ENCODE peak calls at places on chromosomes 3 and 15, in five cellular contexts. S, K, U, V and F are unnamed samples.

GRCh38 chr3:117165611-117166051 is 456.1 kb downstream of the TUSC7 start:
- DNase-seq in S (no peak), K (no peak), U (no peak), V (peak; percentile 81), F (peak; percentile 17)

GRCh38 chr3:115834068-115834467 is 210.8 kb downstream of the GAP43 start:
- DNase-seq in S (no peak), K (peak; percentile 79), U (no peak), V (no peak), F (no peak)

GRCh38 chr15:63830113-63830512 is 3.6 kb downstream of the HERC1 start:
- DNase-seq in S (no peak), K (no peak), U (no peak), V (no peak), F (no peak)

GRCh38 chr3:101072299-101072698 is 79.1 kb upstream of the ABI3BP start:
- DNase-seq in S (no peak), K (peak; percentile 82), U (no peak), V (no peak), F (no peak)

GRCh38 chr3:158809642-158810041 is 7.8 kb downstream of the MFSD1 start:
- DNase-seq in S (no peak), K (peak; percentile 29), U (no peak), V (no peak), F (no peak)

GRCh38 chr3:72587282-72587681 is 261.0 kb downstream of the SHQ1 start:
- DNase-seq in S (no peak), K (no peak), U (no peak), V (no peak), F (no peak)

GRCh38 chr3:115186351-115187148 is 39.5 kb upstream of the ZBTB20 start:
- DNase-seq in S (no peak), K (no peak), U (no peak), V (no peak), F (no peak)

GRCh38 chr3:134846084-134846483 is 51.0 kb downstream of the EPHB1 start:
- DNase-seq in S (no peak), K (no peak), U (no peak), V (no peak), F (no peak)

DNA sequence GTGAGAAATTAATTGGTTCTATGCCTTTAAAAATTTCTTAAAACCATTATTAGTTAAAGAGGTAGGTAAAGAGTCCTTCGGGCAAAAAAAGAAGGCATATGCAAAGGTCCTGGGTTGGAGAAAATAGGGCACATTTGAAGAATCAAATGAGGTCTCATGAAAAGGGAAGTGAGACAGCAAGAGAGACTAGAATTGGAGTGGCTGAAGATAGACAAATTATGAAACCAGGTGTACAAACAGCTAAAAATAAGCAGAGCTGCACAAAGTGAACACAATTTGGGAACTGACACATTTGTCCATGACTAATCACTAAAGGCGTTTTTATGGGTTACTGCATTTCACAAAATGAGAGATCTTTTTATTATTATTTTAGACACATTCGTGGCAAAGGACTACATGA is 581.2 kb downstream of the PYDC2 start:
- DNase-seq in S (no peak), K (no peak), U (no peak), V (no peak), F (no peak)
- H3K4me3 ChIP-seq in S (no peak overlapping the region), K (no peak overlapping the region), U (no peak overlapping the region), V (no peak overlapping the region), F (no peak overlapping the region)

GRCh38 chr3:136332776-136333175 is 82.6 kb downstream of the PCCB start:
- DNase-seq in S (no peak), K (no peak), U (no peak), V (no peak), F (no peak)
- H3K36me3 ChIP-seq in S (no peaks in the 10 kb centered on the region), K (peaks cover 1% of the 10 kb centered on the region), U (peaks cover 11% of the 10 kb centered on the region), V (no peaks in the 10 kb centered on the region), F (peaks cover 6% of the 10 kb centered on the region)

GRCh38 chr15:67884514-67885225 is 44.8 kb upstream of the RNU6-1 start:
- DNase-seq in S (peak; percentile 84), K (peak; percentile 76), U (peak; percentile 78), V (peak; percentile 90), F (peak; percentile 89)
- H3K27me3 ChIP-seq in S (peaks cover 5% of the 10 kb centered on the region), K (no peaks in the 10 kb centered on the region), U (no peaks in the 10 kb centered on the region), V (peaks cover 8% of the 10 kb centered on the region), F (peaks cover 4% of the 10 kb centered on the region)

GRCh38 chr15:45184562-45185041 is 3.2 kb downstream of the SHF start:
- DNase-seq in S (peak; percentile 72), K (no peak), U (peak; percentile 51), V (no peak), F (peak; percentile 19)

GRCh38 chr15:45186771-45187577 is 792 bp downstream of the SHF start:
- DNase-seq in S (peak; percentile 85), K (no peak), U (no peak), V (peak; percentile 81), F (peak; percentile 78)

GRCh38 chr15:45185069-45185779 is 2.5 kb downstream of the SHF start:
- DNase-seq in S (no peak), K (no peak), U (no peak), V (no peak), F (peak; percentile 20)

GRCh38 chr15:45187578-45187893 is 230 bp downstream of the SHF start:
- DNase-seq in S (no peak), K (no peak), U (no peak), V (no peak), F (no peak)

GRCh38 chr15:45185903-45186770 is 1.6 kb downstream of the SHF start:
- DNase-seq in S (peak; percentile 33), K (no peak), U (no peak), V (no peak), F (peak; percentile 52)
- H3K4me3 ChIP-seq in S (peak overlapping the region; percentile 84), K (no peak overlapping the region), U (peak overlapping the region; percentile 99), V (peak overlapping the region; percentile 66), F (peak overlapping the region; percentile 72)

GRCh38 chr3:53028641-53029040 is 17.2 kb downstream of the SFMBT1 start:
- DNase-seq in S (no peak), K (no peak), U (no peak), V (no peak), F (no peak)

GRCh38 chr3:53030864-53031445 is 14.9 kb downstream of the SFMBT1 start:
- DNase-seq in S (no peak), K (peak; percentile 33), U (no peak), V (no peak), F (peak; percentile 64)

GRCh38 chr3:53027254-53027844 is 18.5 kb downstream of the SFMBT1 start:
- DNase-seq in S (no peak), K (no peak), U (no peak), V (no peak), F (no peak)

GRCh38 chr3:53036063-53036619 is 9.7 kb downstream of the SFMBT1 start:
- DNase-seq in S (no peak), K (no peak), U (no peak), V (no peak), F (no peak)

GRCh38 chr3:53032609-53033008 is 13.3 kb downstream of the SFMBT1 start:
- DNase-seq in S (no peak), K (no peak), U (no peak), V (no peak), F (no peak)
- H3K36me3 ChIP-seq in S (no peaks in the 10 kb centered on the region), K (no peaks in the 10 kb centered on the region), U (no peaks in the 10 kb centered on the region), V (no peaks in the 10 kb centered on the region), F (no peaks in the 10 kb centered on the region)

GRCh38 chr3:184275302-184275701 is 520 bp upstream of the ECE2 start:
- DNase-seq in S (no peak), K (no peak), U (no peak), V (no peak), F (no peak)
- H3K27me3 ChIP-seq in S (peaks cover 15% of the 10 kb centered on the region), K (peaks cover 20% of the 10 kb centered on the region), U (no peaks in the 10 kb centered on the region), V (peaks cover 54% of the 10 kb centered on the region), F (peaks cover 32% of the 10 kb centered on the region)

DNA sequence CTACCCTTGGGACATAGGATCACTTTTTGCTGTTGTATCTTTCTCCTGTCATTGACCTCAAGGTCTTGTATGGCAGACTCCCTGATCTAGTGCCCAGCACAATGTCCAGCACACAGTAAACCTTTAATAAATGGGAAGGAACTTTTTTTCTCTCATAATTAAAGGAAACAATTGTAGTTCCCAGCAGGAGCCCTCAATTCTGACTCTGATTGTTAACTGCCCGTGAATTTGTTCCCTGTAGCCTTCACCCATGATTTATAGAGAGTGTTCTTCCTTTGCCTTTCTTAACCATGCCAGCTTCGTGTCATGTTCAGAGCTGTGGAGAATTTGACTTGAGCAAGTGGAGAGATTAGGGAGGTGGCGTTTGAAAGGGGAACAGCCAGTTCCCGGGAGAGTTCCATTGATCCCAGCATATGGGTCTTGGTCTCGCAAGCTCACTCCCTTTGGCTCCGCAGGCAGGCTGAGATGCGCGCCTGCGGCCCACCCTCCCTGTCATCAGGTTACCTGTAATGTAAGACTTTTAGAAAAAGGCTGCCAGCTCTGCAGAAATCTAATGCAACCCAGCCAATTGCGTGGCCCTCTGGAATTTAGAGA is 182.6 kb downstream of the TP63 start:
- DNase-seq in S (no peak), K (no peak), U (no peak), V (peak; percentile 17), F (no peak)
- H3K4me3 ChIP-seq in S (no peak overlapping the region), K (no peak overlapping the region), U (no peak overlapping the region), V (no peak overlapping the region), F (no peak overlapping the region)

DNA sequence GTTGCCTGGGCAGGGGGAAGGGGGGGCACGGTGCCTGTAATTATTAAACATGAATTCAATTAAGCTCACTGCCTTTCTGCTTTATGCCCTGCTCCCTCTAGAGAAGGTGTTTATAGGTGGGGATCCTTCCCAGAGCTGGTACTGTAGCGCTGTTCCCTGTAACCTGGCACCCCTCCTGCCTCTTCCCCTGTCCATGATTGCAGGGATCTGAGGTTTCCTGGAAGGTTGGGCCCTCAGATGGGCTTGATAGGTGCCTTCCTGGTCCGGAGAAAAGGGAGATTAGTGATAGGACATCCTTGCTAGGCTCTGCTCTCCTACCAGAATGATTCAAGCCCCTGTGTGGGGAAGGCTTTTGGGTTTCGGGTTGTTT is 2.1 kb upstream of the FAM131A start:
- DNase-seq in S (no peak), K (no peak), U (no peak), V (no peak), F (no peak)
- H3K36me3 ChIP-seq in S (peaks cover 3% of the 10 kb centered on the region), K (peaks cover 20% of the 10 kb centered on the region), U (peaks cover 53% of the 10 kb centered on the region), V (no peaks in the 10 kb centered on the region), F (peaks cover 35% of the 10 kb centered on the region)

DNA sequence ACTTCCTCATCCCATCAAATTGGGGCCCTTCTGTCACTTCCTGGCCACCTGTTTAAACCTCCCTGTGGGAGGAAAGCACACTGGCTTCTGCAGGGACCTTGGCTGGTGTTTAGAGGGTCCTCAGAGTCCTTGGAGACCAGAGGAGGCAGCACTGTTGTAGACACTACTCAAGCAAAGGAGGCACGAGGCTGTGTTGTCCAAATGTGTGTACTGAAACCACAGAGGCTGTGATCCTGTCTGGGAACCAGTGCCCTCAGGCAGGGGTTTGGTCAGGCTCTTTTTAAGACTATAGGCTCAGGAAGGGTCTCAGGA is 12.4 kb upstream of the SEC13 start:
- DNase-seq in S (no peak), K (no peak), U (no peak), V (no peak), F (no peak)
- H3K27me3 ChIP-seq in S (no peaks in the 10 kb centered on the region), K (peaks cover 22% of the 10 kb centered on the region), U (no peaks in the 10 kb centered on the region), V (peaks cover 29% of the 10 kb centered on the region), F (no peaks in the 10 kb centered on the region)

GRCh38 chr3:172106989-172107388 is 67.6 kb downstream of the FNDC3B start:
- DNase-seq in S (peak; percentile 79), K (peak; percentile 69), U (no peak), V (no peak), F (no peak)
- H3K4me3 ChIP-seq in S (peak overlapping the region; percentile 45), K (no peak overlapping the region), U (no peak overlapping the region), V (no peak overlapping the region), F (no peak overlapping the region)